ENCODE peak calls at places on chromosomes 5 and 9, in eight cellular contexts. One of them, this sample, is unnamed.

GRCh38 chr9:72124947-72125346 is 24.3 kb upstream of the GDA start:
- DNase-seq in stomach: no peak
- DNase-seq in cardiac muscle cell: no peak
- DNase-seq in psoas muscle: no peak
- DNase-seq in heart right ventricle: no peak
- DNase-seq in iPS DF 6.9: no peak
- DNase-seq in dorsolateral prefrontal cortex: no peak
- DNase-seq in A549: no peak
- DNase-seq in this sample: no peak

GRCh38 chr5:59487068-59487686 is 406.3 kb downstream of the PDE4D start:
- DNase-seq in iPS DF 6.9: no peak
- DNase-seq in A549: no peak
- DNase-seq in psoas muscle: no peak
- DNase-seq in dorsolateral prefrontal cortex: no peak
- DNase-seq in heart right ventricle: no peak
- DNase-seq in cardiac muscle cell: no peak
- DNase-seq in stomach: no peak
- DNase-seq in this sample: no peak

GRCh38 chr5:1692381-1692780 is 107.3 kb downstream of the MRPL36 start:
- DNase-seq in heart right ventricle: no peak
- DNase-seq in stomach: no peak
- DNase-seq in iPS DF 6.9: no peak
- DNase-seq in cardiac muscle cell: no peak
- DNase-seq in psoas muscle: no peak
- DNase-seq in A549: no peak
- DNase-seq in dorsolateral prefrontal cortex: no peak
- DNase-seq in this sample: no peak

GRCh38 chr5:143340891-143341685 is 62.4 kb downstream of the NR3C1 start:
- DNase-seq in heart right ventricle: no peak
- DNase-seq in stomach: no peak
- DNase-seq in cardiac muscle cell: no peak
- DNase-seq in iPS DF 6.9: no peak
- DNase-seq in psoas muscle: no peak
- DNase-seq in A549: no peak
- DNase-seq in dorsolateral prefrontal cortex: no peak
- DNase-seq in this sample: no peak

GRCh38 chr9:91690540-91691249 is 259.3 kb downstream of the ROR2 start:
- DNase-seq in cardiac muscle cell: no peak
- DNase-seq in A549: no peak
- DNase-seq in stomach: no peak
- DNase-seq in heart right ventricle: no peak
- DNase-seq in psoas muscle: no peak
- DNase-seq in dorsolateral prefrontal cortex: no peak
- DNase-seq in iPS DF 6.9: no peak
- DNase-seq in this sample: no peak

GRCh38 chr9:14107495-14107894 is 206.4 kb downstream of the NFIB start:
- DNase-seq in psoas muscle: no peak
- DNase-seq in A549: no peak
- DNase-seq in cardiac muscle cell: no peak
- DNase-seq in heart right ventricle: no peak
- DNase-seq in iPS DF 6.9: no peak
- DNase-seq in dorsolateral prefrontal cortex: no peak
- DNase-seq in stomach: no peak
- DNase-seq in this sample: no peak

GRCh38 chr9:109251080-109251775 is 69.6 kb downstream of the EPB41L4B start:
- DNase-seq in stomach: peak; percentile 82
- DNase-seq in psoas muscle: no peak
- DNase-seq in iPS DF 6.9: no peak
- DNase-seq in A549: peak; percentile 72
- DNase-seq in heart right ventricle: peak; percentile 25
- DNase-seq in dorsolateral prefrontal cortex: no peak
- DNase-seq in cardiac muscle cell: peak; percentile 61
- DNase-seq in this sample: no peak

GRCh38 chr9:129386812-129387177 is 208.7 kb upstream of the IER5L start:
- DNase-seq in A549: no peak
- DNase-seq in stomach: no peak
- DNase-seq in psoas muscle: peak; percentile 30
- DNase-seq in dorsolateral prefrontal cortex: no peak
- DNase-seq in heart right ventricle: no peak
- DNase-seq in cardiac muscle cell: no peak
- DNase-seq in iPS DF 6.9: no peak
- DNase-seq in this sample: no peak

GRCh38 chr9:71680189-71680983 is 87.9 kb downstream of the CEMIP2 start:
- DNase-seq in heart right ventricle: no peak
- DNase-seq in A549: peak; percentile 21
- DNase-seq in cardiac muscle cell: peak; percentile 54
- DNase-seq in iPS DF 6.9: no peak
- DNase-seq in stomach: no peak
- DNase-seq in psoas muscle: no peak
- DNase-seq in dorsolateral prefrontal cortex: no peak
- DNase-seq in this sample: no peak

GRCh38 chr5:105032917-105033316 is 1470.3 kb upstream of the NUDT12 start:
- DNase-seq in heart right ventricle: no peak
- DNase-seq in cardiac muscle cell: no peak
- DNase-seq in stomach: no peak
- DNase-seq in A549: no peak
- DNase-seq in dorsolateral prefrontal cortex: no peak
- DNase-seq in iPS DF 6.9: no peak
- DNase-seq in psoas muscle: no peak
- DNase-seq in this sample: no peak

GRCh38 chr9:124855944-124856773 is 2.9 kb downstream of the WDR38 start:
- DNase-seq in psoas muscle: no peak
- DNase-seq in heart right ventricle: no peak
- DNase-seq in iPS DF 6.9: peak; percentile 47
- DNase-seq in dorsolateral prefrontal cortex: no peak
- DNase-seq in cardiac muscle cell: peak; percentile 36
- DNase-seq in stomach: no peak
- DNase-seq in A549: no peak
- DNase-seq in this sample: no peak

GRCh38 chr5:107248065-107248695 is 422.6 kb downstream of the EFNA5 start:
- DNase-seq in iPS DF 6.9: peak; percentile 66
- DNase-seq in heart right ventricle: peak; percentile 14
- DNase-seq in stomach: peak; percentile 69
- DNase-seq in dorsolateral prefrontal cortex: peak; percentile 24
- DNase-seq in cardiac muscle cell: peak; percentile 76
- DNase-seq in A549: peak; percentile 29
- DNase-seq in psoas muscle: peak; percentile 74
- DNase-seq in this sample: peak; percentile 15

GRCh38 chr5:10460252-10460906 is 18.7 kb downstream of the ROPN1L start:
- DNase-seq in stomach: peak; percentile 70
- DNase-seq in iPS DF 6.9: no peak
- DNase-seq in psoas muscle: no peak
- DNase-seq in A549: peak; percentile 46
- DNase-seq in dorsolateral prefrontal cortex: no peak
- DNase-seq in cardiac muscle cell: peak; percentile 30
- DNase-seq in heart right ventricle: peak; percentile 85
- DNase-seq in this sample: no peak

GRCh38 chr9:128160603-128160987 is 530 bp downstream of the BBLN start:
- DNase-seq in A549: no peak
- DNase-seq in dorsolateral prefrontal cortex: no peak
- DNase-seq in iPS DF 6.9: no peak
- DNase-seq in cardiac muscle cell: peak; percentile 22
- DNase-seq in psoas muscle: peak; percentile 64
- DNase-seq in heart right ventricle: no peak
- DNase-seq in stomach: no peak
- DNase-seq in this sample: no peak

GRCh38 chr9:89684912-89685636 is 80.3 kb downstream of the GADD45G start:
- DNase-seq in cardiac muscle cell: no peak
- DNase-seq in heart right ventricle: peak; percentile 49
- DNase-seq in dorsolateral prefrontal cortex: no peak
- DNase-seq in A549: no peak
- DNase-seq in stomach: peak; percentile 43
- DNase-seq in psoas muscle: peak; percentile 81
- DNase-seq in iPS DF 6.9: no peak
- DNase-seq in this sample: peak; percentile 84

DNA sequence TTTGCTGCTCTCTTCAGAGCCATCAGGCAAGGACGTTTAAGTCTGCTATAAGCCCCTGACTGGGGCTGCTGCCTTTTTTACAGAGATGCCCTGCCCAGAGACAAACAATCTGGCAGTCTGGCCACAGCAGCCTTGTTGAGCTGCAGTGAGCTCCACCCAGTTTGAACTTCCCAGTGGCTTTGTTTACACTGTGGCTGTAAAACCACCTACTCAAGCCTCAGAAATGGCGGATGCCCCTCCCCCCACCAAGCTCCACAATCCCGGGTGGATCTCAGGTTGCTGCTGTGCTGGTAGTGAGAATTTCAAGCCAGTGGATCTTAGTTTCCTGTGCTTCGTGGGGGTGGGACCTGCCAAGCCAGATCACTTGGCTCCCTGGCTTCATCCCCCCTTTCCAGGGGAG is 59.7 kb upstream of the SNCAIP start:
- DNase-seq in heart right ventricle: no peak
- DNase-seq in stomach: no peak
- DNase-seq in A549: no peak
- DNase-seq in iPS DF 6.9: no peak
- DNase-seq in dorsolateral prefrontal cortex: no peak
- DNase-seq in cardiac muscle cell: no peak
- DNase-seq in psoas muscle: no peak
- DNase-seq in this sample: no peak
- H3K27ac ChIP-seq in heart right ventricle: no peak overlapping the region
- H3K27ac ChIP-seq in stomach: no peak overlapping the region
- H3K27ac ChIP-seq in A549: no peak overlapping the region
- H3K27ac ChIP-seq in iPS DF 6.9: no peak overlapping the region
- H3K27ac ChIP-seq in dorsolateral prefrontal cortex: no peak overlapping the region
- H3K27ac ChIP-seq in cardiac muscle cell: no peak overlapping the region
- H3K27ac ChIP-seq in psoas muscle: no peak overlapping the region
- H3K27ac ChIP-seq in this sample: no peak overlapping the region

GRCh38 chr5:67541869-67542268 is 345.3 kb upstream of the CD180 start:
- DNase-seq in cardiac muscle cell: no peak
- DNase-seq in psoas muscle: no peak
- DNase-seq in heart right ventricle: no peak
- DNase-seq in A549: no peak
- DNase-seq in dorsolateral prefrontal cortex: no peak
- DNase-seq in iPS DF 6.9: no peak
- DNase-seq in stomach: no peak
- DNase-seq in this sample: no peak

GRCh38 chr5:67538855-67539506 is 342.4 kb upstream of the CD180 start:
- DNase-seq in stomach: no peak
- DNase-seq in iPS DF 6.9: no peak
- DNase-seq in psoas muscle: no peak
- DNase-seq in dorsolateral prefrontal cortex: no peak
- DNase-seq in A549: no peak
- DNase-seq in heart right ventricle: no peak
- DNase-seq in cardiac muscle cell: no peak
- DNase-seq in this sample: peak; percentile 21

GRCh38 chr5:67536892-67537291 is 340.3 kb upstream of the CD180 start:
- DNase-seq in stomach: no peak
- DNase-seq in psoas muscle: no peak
- DNase-seq in A549: no peak
- DNase-seq in iPS DF 6.9: no peak
- DNase-seq in dorsolateral prefrontal cortex: no peak
- DNase-seq in cardiac muscle cell: peak; percentile 20
- DNase-seq in heart right ventricle: no peak
- DNase-seq in this sample: no peak

GRCh38 chr5:67537439-67538342 is 341.1 kb upstream of the CD180 start:
- DNase-seq in A549: no peak
- DNase-seq in psoas muscle: no peak
- DNase-seq in cardiac muscle cell: peak; percentile 53
- DNase-seq in iPS DF 6.9: no peak
- DNase-seq in stomach: no peak
- DNase-seq in dorsolateral prefrontal cortex: no peak
- DNase-seq in heart right ventricle: no peak
- DNase-seq in this sample: no peak

GRCh38 chr5:67538343-67538670 is 341.7 kb upstream of the CD180 start:
- DNase-seq in iPS DF 6.9: no peak
- DNase-seq in psoas muscle: no peak
- DNase-seq in A549: no peak
- DNase-seq in dorsolateral prefrontal cortex: no peak
- DNase-seq in cardiac muscle cell: no peak
- DNase-seq in heart right ventricle: no peak
- DNase-seq in stomach: no peak
- DNase-seq in this sample: peak; percentile 22
- H3K27ac ChIP-seq in iPS DF 6.9: no peak overlapping the region
- H3K27ac ChIP-seq in psoas muscle: peak overlapping the region; percentile 38
- H3K27ac ChIP-seq in A549: no peak overlapping the region
- H3K27ac ChIP-seq in dorsolateral prefrontal cortex: no peak overlapping the region
- H3K27ac ChIP-seq in cardiac muscle cell: no peak overlapping the region
- H3K27ac ChIP-seq in heart right ventricle: no peak overlapping the region
- H3K27ac ChIP-seq in stomach: no peak overlapping the region
- H3K27ac ChIP-seq in this sample: peak overlapping the region; percentile 87

DNA sequence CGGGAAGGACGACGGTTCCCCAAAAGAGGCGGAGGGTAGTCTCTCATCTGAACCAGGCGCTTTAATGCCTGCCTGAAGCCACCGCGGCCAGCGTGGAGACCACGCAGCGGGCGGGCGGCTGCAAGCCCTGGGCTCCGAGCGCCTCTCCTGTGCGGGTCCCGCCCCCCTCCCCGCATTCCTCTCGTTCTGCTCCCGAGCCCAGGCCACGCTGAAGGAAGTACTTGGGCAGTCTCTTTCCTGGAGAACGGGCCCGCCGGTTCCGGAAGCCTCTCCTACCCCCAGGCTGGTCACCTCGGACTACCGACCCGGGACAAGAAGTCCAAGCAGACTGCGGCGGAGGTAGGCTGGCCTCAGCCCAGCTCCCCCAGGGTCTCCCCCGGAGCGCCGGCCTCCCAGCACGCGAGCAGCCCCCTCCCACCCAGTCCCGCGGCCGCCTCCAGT is 555 bp downstream of the PPIC start:
- DNase-seq in cardiac muscle cell: peak; percentile 63
- DNase-seq in stomach: peak; percentile 63
- DNase-seq in heart right ventricle: no peak
- DNase-seq in iPS DF 6.9: no peak
- DNase-seq in psoas muscle: peak; percentile 77
- DNase-seq in dorsolateral prefrontal cortex: no peak
- DNase-seq in A549: peak; percentile 59
- DNase-seq in this sample: peak; percentile 12
- H3K27ac ChIP-seq in cardiac muscle cell: peak overlapping the region; percentile 78
- H3K27ac ChIP-seq in stomach: peak overlapping the region; percentile 96
- H3K27ac ChIP-seq in heart right ventricle: peak overlapping the region; percentile 93
- H3K27ac ChIP-seq in iPS DF 6.9: no peak overlapping the region
- H3K27ac ChIP-seq in psoas muscle: peak overlapping the region; percentile 90
- H3K27ac ChIP-seq in dorsolateral prefrontal cortex: peak overlapping the region; percentile 85
- H3K27ac ChIP-seq in A549: peak overlapping the region; percentile 87
- H3K27ac ChIP-seq in this sample: peak overlapping the region; percentile 92

DNA sequence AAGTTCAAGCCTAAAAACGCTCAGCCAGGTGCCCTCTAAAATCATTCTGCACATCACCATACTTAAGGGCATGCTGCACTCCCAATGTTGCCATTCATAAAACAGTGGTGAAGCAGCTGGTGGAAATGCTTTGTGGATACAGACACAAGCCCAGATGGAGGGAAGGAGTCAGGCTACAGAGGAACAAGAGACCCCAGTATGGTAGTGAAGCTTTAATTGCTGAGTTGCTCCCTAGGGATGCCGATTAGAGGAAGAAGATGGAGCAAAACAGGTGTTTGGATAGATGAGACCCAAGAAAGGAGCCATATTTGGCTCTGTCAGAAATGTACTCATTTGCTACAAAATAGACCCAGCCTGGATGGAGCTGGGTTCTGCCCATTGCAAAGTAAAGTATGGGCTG is 230.5 kb downstream of the NSG2 start:
- DNase-seq in cardiac muscle cell: no peak
- DNase-seq in A549: no peak
- DNase-seq in psoas muscle: no peak
- DNase-seq in stomach: no peak
- DNase-seq in dorsolateral prefrontal cortex: no peak
- DNase-seq in heart right ventricle: no peak
- DNase-seq in iPS DF 6.9: no peak
- DNase-seq in this sample: no peak
- H3K27ac ChIP-seq in cardiac muscle cell: no peak overlapping the region
- H3K27ac ChIP-seq in A549: no peak overlapping the region
- H3K27ac ChIP-seq in psoas muscle: no peak overlapping the region
- H3K27ac ChIP-seq in stomach: no peak overlapping the region
- H3K27ac ChIP-seq in dorsolateral prefrontal cortex: no peak overlapping the region
- H3K27ac ChIP-seq in heart right ventricle: no peak overlapping the region
- H3K27ac ChIP-seq in iPS DF 6.9: no peak overlapping the region
- H3K27ac ChIP-seq in this sample: no peak overlapping the region

This sample was measured in gastrocnemius medialis.